ENCODE peak calls at places on chromosome 18, in five cellular contexts. S, P, I, M and E are unnamed samples.
A peak's percentile ranks its signal among the peaks of the same experiment; 100 is the strongest.

GRCh38 chr18:60232541-60232940 is 140.0 kb downstream of the MC4R start:
- ATAC-seq in S (no peak), P (no peak), I (no peak), M (no peak), E (no peak)

GRCh38 chr18:66548747-66549146 is 55.1 kb downstream of the CDH19 start:
- ATAC-seq in S (no peak), P (no peak), I (no peak), M (no peak), E (no peak)

GRCh38 chr18:366466-367053 is 98.7 kb upstream of the THOC1 start:
- ATAC-seq in S (no peak), P (no peak), I (no peak), M (no peak), E (no peak)

GRCh38 chr18:76860411-76860810 is 38.1 kb downstream of the ZNF236 start:
- ATAC-seq in S (no peak), P (no peak), I (no peak), M (no peak), E (no peak)

GRCh38 chr18:68662779-68663178 is 52.1 kb downstream of the TMX3 start:
- ATAC-seq in S (no peak), P (no peak), I (no peak), M (no peak), E (no peak)

GRCh38 chr18:74840492-74841167 is 243.0 kb downstream of the ZNF407 start:
- ATAC-seq in S (no peak), P (peak; percentile 64), I (no peak), M (no peak), E (peak; percentile 68)

GRCh38 chr18:54787098-54787497 is 41.2 kb upstream of the RAB27B start:
- ATAC-seq in S (no peak), P (no peak), I (no peak), M (no peak), E (no peak)

GRCh38 chr18:70671889-70672551 is 383.2 kb downstream of the SOCS6 start:
- ATAC-seq in S (no peak), P (no peak), I (peak; percentile 59), M (no peak), E (no peak)

GRCh38 chr18:36464126-36464651 is 166.7 kb downstream of the FHOD3 start:
- ATAC-seq in S (no peak), P (peak; percentile 38), I (no peak), M (peak; percentile 42), E (no peak)

GRCh38 chr18:35504996-35505395 is 7.2 kb upstream of the INO80C start:
- ATAC-seq in S (no peak), P (no peak), I (no peak), M (no peak), E (no peak)

GRCh38 chr18:51447943-51448342 is 250.5 kb upstream of the MEX3C start:
- ATAC-seq in S (no peak), P (peak; percentile 71), I (no peak), M (no peak), E (no peak)

GRCh38 chr18:47254341-47254939 is 3.0 kb upstream of the SKOR2 start:
- ATAC-seq in S (no peak), P (peak; percentile 50), I (no peak), M (peak; percentile 86), E (peak; percentile 46)

GRCh38 chr18:21162786-21163185 is 51.2 kb upstream of the ROCK1 start:
- ATAC-seq in S (peak; percentile 53), P (peak; percentile 37), I (no peak), M (no peak), E (no peak)

GRCh38 chr18:58313491-58314032 is 269.5 kb downstream of the NEDD4L start:
- ATAC-seq in S (no peak), P (no peak), I (no peak), M (no peak), E (peak; percentile 29)

GRCh38 chr18:23283933-23284430 is 148.7 kb downstream of the CABLES1 start:
- ATAC-seq in S (no peak), P (no peak), I (no peak), M (no peak), E (peak; percentile 35)

GRCh38 chr18:58526425-58527115 is 102.3 kb downstream of the ALPK2 start:
- ATAC-seq in S (no peak), P (no peak), I (no peak), M (no peak), E (peak; percentile 41)

GRCh38 chr18:48013162-48013561 is 82.7 kb upstream of the SMAD2 start:
- ATAC-seq in S (no peak), P (no peak), I (no peak), M (no peak), E (no peak)

GRCh38 chr18:31643003-31643402 is 41.4 kb downstream of the B4GALT6 start:
- ATAC-seq in S (no peak), P (no peak), I (no peak), M (no peak), E (no peak)

GRCh38 chr18:45667056-45667455 is 51.8 kb downstream of the SLC14A2 start:
- ATAC-seq in S (no peak), P (peak; percentile 34), I (no peak), M (peak; percentile 15), E (no peak)

GRCh38 chr18:37762076-37762475 is 196.5 kb upstream of the CELF4 start:
- ATAC-seq in S (no peak), P (no peak), I (no peak), M (peak; percentile 91), E (no peak)

GRCh38 chr18:58789856-58790255 is 74.8 kb upstream of the ZNF532 start:
- ATAC-seq in S (no peak), P (peak; percentile 13), I (no peak), M (no peak), E (no peak)

GRCh38 chr18:2932247-2933181 is 80.4 kb downstream of the LPIN2 start:
- ATAC-seq in S (peak; percentile 31), P (peak; percentile 55), I (peak; percentile 75), M (peak; percentile 81), E (peak; percentile 37)

GRCh38 chr18:48643262-48643661 is 104.4 kb downstream of the CTIF start:
- ATAC-seq in S (no peak), P (no peak), I (no peak), M (no peak), E (no peak)

GRCh38 chr18:32358529-32358928 is 112.2 kb downstream of the GAREM1 start:
- ATAC-seq in S (no peak), P (peak; percentile 50), I (no peak), M (no peak), E (no peak)

GRCh38 chr18:13192970-13193369 is 25.6 kb upstream of the LDLRAD4 start:
- ATAC-seq in S (no peak), P (no peak), I (no peak), M (no peak), E (no peak)

GRCh38 chr18:3248062-3248669 is 565 bp downstream of the MYL12A start:
- ATAC-seq in S (peak; percentile 7), P (no peak), I (no peak), M (no peak), E (no peak)

GRCh38 chr18:49723648-49724180 is 89.6 kb downstream of the ACAA2 start:
- ATAC-seq in S (no peak), P (peak; percentile 66), I (no peak), M (peak; percentile 30), E (no peak)

GRCh38 chr18:57559311-57559710 is 27.2 kb downstream of the FECH start:
- ATAC-seq in S (no peak), P (peak; percentile 42), I (no peak), M (no peak), E (no peak)

GRCh38 chr18:49768051-49768391 is 45.3 kb downstream of the ACAA2 start:
- ATAC-seq in S (no peak), P (peak; percentile 68), I (no peak), M (peak; percentile 95), E (peak; percentile 77)

GRCh38 chr18:62881509-62882016 is 166.2 kb downstream of the PHLPP1 start:
- ATAC-seq in S (peak; percentile 89), P (peak; percentile 54), I (no peak), M (peak; percentile 89), E (peak; percentile 94)

GRCh38 chr18:54277899-54278298 is 8.6 kb downstream of the POLI start:
- ATAC-seq in S (no peak), P (no peak), I (no peak), M (no peak), E (no peak)

GRCh38 chr18:8769509-8769908 is 64.2 kb downstream of the MTCL1 start:
- ATAC-seq in S (no peak), P (no peak), I (no peak), M (no peak), E (no peak)

GRCh38 chr18:59861963-59862819 is 37.6 kb upstream of the PMAIP1 start:
- ATAC-seq in S (no peak), P (no peak), I (no peak), M (no peak), E (peak; percentile 96)

GRCh38 chr18:51053822-51054221 is 23.8 kb downstream of the SMAD4 start:
- ATAC-seq in S (no peak), P (peak; percentile 47), I (peak; percentile 63), M (peak; percentile 44), E (no peak)

GRCh38 chr18:35376393-35376741 is 770 bp downstream of the ZNF396 start:
- ATAC-seq in S (peak; percentile 41), P (peak; percentile 41), I (peak; percentile 55), M (peak; percentile 73), E (peak; percentile 62)

GRCh38 chr18:51623653-51624052 is 426.2 kb upstream of the MEX3C start:
- ATAC-seq in S (no peak), P (no peak), I (no peak), M (no peak), E (no peak)

GRCh38 chr18:7415081-7415894 is 151.8 kb upstream of the PTPRM start:
- ATAC-seq in S (peak; percentile 80), P (peak; percentile 36), I (no peak), M (no peak), E (no peak)